ENCODE peak calls at places on chromosomes 13 and 19, in six cellular contexts. X is stimulated activated CD8-positive, alpha-beta memory T cell treated with anti-CD3 and anti-CD28 coated beads, Interleukin-7, amount 100 ng/mL, for 24 hours; E is NCI-H774; S is WTC11; D is naive thymus-derived CD4-positive, alpha-beta T cell; U is dorsolateral prefrontal cortex. Y is an unnamed sample.

GRCh38 chr19:34393629-34394028 is 10.6 kb upstream of the PDCD2L start:
- DNase-seq in U (peak; percentile 76), D (no peak), X (no peak), S (no peak), E (no peak), Y (no peak)

GRCh38 chr19:4909172-4909896 is at the start of gene UHRF1:
- DNase-seq in X (peak; percentile 45), U (no peak), E (peak; percentile 67), S (no peak), D (no peak), Y (peak; percentile 88)

GRCh38 chr13:100244431-100244830 is 155.5 kb downstream of the PCCA start:
- DNase-seq in E (no peak), X (no peak), S (no peak), U (no peak), D (no peak), Y (no peak)

GRCh38 chr13:48050550-48050949 is 13.0 kb downstream of the NUDT15 start:
- DNase-seq in E (no peak), U (no peak), S (no peak), X (no peak), D (no peak), Y (no peak)

GRCh38 chr19:55262359-55262758 is 3.5 kb upstream of the PPP6R1 start:
- DNase-seq in E (no peak), U (no peak), S (no peak), X (no peak), D (no peak), Y (no peak)

GRCh38 chr19:57056972-57057371 is 62.8 kb upstream of the USP29 start:
- DNase-seq in X (no peak), S (no peak), E (no peak), U (no peak), D (no peak), Y (peak; percentile 97)

GRCh38 chr19:18044825-18045304 is 36.9 kb downstream of the ARRDC2 start:
- DNase-seq in S (peak; percentile 54), E (peak; percentile 20), D (peak; percentile 81), X (peak; percentile 81), U (peak; percentile 79), Y (peak; percentile 84)

GRCh38 chr19:6743071-6743470 is 3.6 kb downstream of the TRIP10 start:
- DNase-seq in E (no peak), U (no peak), S (no peak), X (no peak), D (no peak), Y (no peak)

GRCh38 chr13:28415994-28416411 is 78.9 kb downstream of the FLT1 start:
- DNase-seq in S (no peak), X (no peak), D (no peak), E (no peak), U (no peak), Y (no peak)

GRCh38 chr13:20161275-20161950 is 561 bp upstream of the GJA3 start:
- DNase-seq in U (no peak), S (no peak), D (peak; percentile 40), X (peak; percentile 11), E (no peak), Y (peak; percentile 64)

GRCh38 chr19:10583021-10583776 is 3.9 kb downstream of the AP1M2 start:
- DNase-seq in E (no peak), X (no peak), U (no peak), S (no peak), D (no peak), Y (no peak)

GRCh38 chr19:6740589-6741348 is 1.3 kb downstream of the TRIP10 start:
- DNase-seq in S (peak; percentile 75), E (peak; percentile 12), X (no peak), D (no peak), U (no peak), Y (peak; percentile 68)

GRCh38 chr13:35592457-35592856 is 116.0 kb upstream of the MAB21L1 start:
- DNase-seq in X (no peak), E (no peak), U (no peak), D (no peak), S (no peak), Y (no peak)

GRCh38 chr13:112638157-112638750 is 50.3 kb upstream of the TUBGCP3 start:
- DNase-seq in S (no peak), X (no peak), E (peak; percentile 74), U (no peak), D (no peak), Y (no peak)

GRCh38 chr13:113561417-113562084 is 23.0 kb upstream of the TFDP1 start:
- DNase-seq in D (no peak), X (no peak), U (no peak), E (no peak), S (no peak), Y (no peak)

GRCh38 chr13:24133396-24133795 is 27.1 kb upstream of the SPATA13 start:
- DNase-seq in U (no peak), S (no peak), E (no peak), X (no peak), D (no peak), Y (no peak)

GRCh38 chr19:19256072-19256969 is 16.8 kb downstream of the TM6SF2 start:
- DNase-seq in S (peak; percentile 40), D (no peak), U (no peak), X (no peak), E (peak; percentile 27), Y (peak; percentile 79)